ENCODE peak calls at places on chromosomes 13 and 19, in seven cellular contexts. L is activated B cell treated with CpG ODN at 0.5 μM for 24 hours; J is activated CD4-positive, alpha-beta T cell treated with anti-CD3 and anti-CD28 coated beads, Interleukin-2, amount 10 ng/mL, durations not matched to agents 7 days and 5 days; P is AG08395; K is GM23338; V is AG08396; Y is AG04449. Q is an unnamed sample.

GRCh38 chr13:93603043-93603442 is 376.4 kb downstream of the GPC6 start:
- DNase-seq in L (no peak), J (no peak), P (peak; percentile 45), K (peak; percentile 22), V (peak; percentile 22), Y (peak; percentile 67), Q (peak; percentile 84)

GRCh38 chr13:58991826-58992477 is 1171.8 kb downstream of the DIAPH3 start:
- DNase-seq in L (no peak), J (no peak), P (no peak), K (no peak), V (no peak), Y (no peak), Q (no peak)

GRCh38 chr19:54312436-54313362 is at the start of gene LILRA5:
- DNase-seq in L (no peak), J (no peak), P (no peak), K (no peak), V (no peak), Y (no peak), Q (no peak)

GRCh38 chr19:10074153-10074552 is 12.0 kb upstream of the SHFL start:
- DNase-seq in L (no peak), J (peak; percentile 48), P (peak; percentile 23), K (peak; percentile 68), V (no peak), Y (no peak), Q (no peak)

GRCh38 chr13:110392510-110393233 is 85.6 kb downstream of the COL4A2 start:
- DNase-seq in L (no peak), J (no peak), P (no peak), K (no peak), V (no peak), Y (no peak), Q (no peak)

GRCh38 chr19:10274589-10274988 is 3.7 kb downstream of the ICAM1 start:
- DNase-seq in L (no peak), J (no peak), P (no peak), K (no peak), V (no peak), Y (no peak), Q (no peak)

GRCh38 chr19:45876411-45877197 is 9.3 kb downstream of the IRF2BP1 start:
- DNase-seq in L (no peak), J (no peak), P (peak; percentile 31), K (peak; percentile 75), V (no peak), Y (no peak), Q (no peak)

GRCh38 chr13:97753269-97753668 is 200.2 kb upstream of the IPO5 start:
- DNase-seq in L (no peak), J (no peak), P (no peak), K (peak; percentile 8), V (no peak), Y (no peak), Q (no peak)

GRCh38 chr13:35485451-35485850 is 9.0 kb upstream of the MAB21L1 start:
- DNase-seq in L (no peak), J (no peak), P (no peak), K (no peak), V (no peak), Y (no peak), Q (no peak)

GRCh38 chr13:106513025-106513424 is 22.4 kb downstream of the EFNB2 start:
- DNase-seq in L (no peak), J (no peak), P (peak; percentile 7), K (no peak), V (no peak), Y (no peak), Q (no peak)

GRCh38 chr13:99955747-99956472 is 15.7 kb downstream of the ZIC5 start:
- DNase-seq in L (no peak), J (no peak), P (peak; percentile 49), K (peak; percentile 56), V (no peak), Y (no peak), Q (peak; percentile 8)

GRCh38 chr13:105139380-105140285 is 1395.8 kb downstream of the EFNB2 start:
- DNase-seq in L (peak; percentile 26), J (peak; percentile 79), P (peak; percentile 52), K (peak; percentile 11), V (peak; percentile 41), Y (no peak), Q (peak; percentile 12)

GRCh38 chr13:105567951-105568510 is 967.4 kb downstream of the EFNB2 start:
- DNase-seq in L (no peak), J (no peak), P (no peak), K (no peak), V (no peak), Y (no peak), Q (no peak)

GRCh38 chr19:3047307-3048189 is 14.7 kb downstream of the TLE5 start:
- DNase-seq in L (no peak), J (peak; percentile 79), P (peak; percentile 81), K (peak; percentile 92), V (peak; percentile 90), Y (no peak), Q (peak; percentile 54)

GRCh38 chr19:8615813-8616596 is 5.5 kb upstream of the ADAMTS10 start:
- DNase-seq in L (no peak), J (peak; percentile 72), P (peak; percentile 71), K (peak; percentile 79), V (peak; percentile 79), Y (no peak), Q (no peak)

GRCh38 chr13:27446986-27447583 is 3.3 kb downstream of the MTIF3 start:
- DNase-seq in L (no peak), J (peak; percentile 54), P (no peak), K (no peak), V (no peak), Y (no peak), Q (no peak)

GRCh38 chr19:53123400-53123799 is 9.3 kb downstream of the ZNF415 start:
- DNase-seq in L (no peak), J (no peak), P (no peak), K (no peak), V (no peak), Y (no peak), Q (no peak)

GRCh38 chr19:40257096-40257517 is 28.0 kb downstream of the AKT2 start:
- DNase-seq in L (no peak), J (no peak), P (no peak), K (no peak), V (no peak), Y (no peak), Q (no peak)

GRCh38 chr19:49513746-49514118 is 1.3 kb downstream of the FCGRT start:
- DNase-seq in L (no peak), J (no peak), P (no peak), K (no peak), V (no peak), Y (no peak), Q (no peak)

GRCh38 chr19:14475251-14476073 is at the start of gene PTGER1:
- DNase-seq in L (no peak), J (peak; percentile 37), P (peak; percentile 58), K (peak; percentile 78), V (peak; percentile 81), Y (no peak), Q (no peak)

GRCh38 chr19:41887711-41888382 is 4.9 kb downstream of the ARHGEF1 start:
- DNase-seq in L (peak; percentile 44), J (peak; percentile 83), P (no peak), K (peak; percentile 92), V (no peak), Y (no peak), Q (no peak)

GRCh38 chr19:38004505-38005223 is 97.7 kb downstream of the SIPA1L3 start:
- DNase-seq in L (peak; percentile 34), J (no peak), P (peak; percentile 97), K (peak; percentile 94), V (peak; percentile 90), Y (peak; percentile 94), Q (peak; percentile 96)

GRCh38 chr19:10230904-10231623 is at the start of gene S1PR2:
- DNase-seq in L (peak; percentile 64), J (peak; percentile 60), P (peak; percentile 87), K (peak; percentile 91), V (peak; percentile 92), Y (no peak), Q (no peak)

GRCh38 chr19:38735257-38735686 is 9.0 kb downstream of the CAPN12 start:
- DNase-seq in L (peak; percentile 49), J (peak; percentile 27), P (no peak), K (peak; percentile 84), V (no peak), Y (no peak), Q (no peak)

GRCh38 chr13:35979378-35979911 is 151.7 kb downstream of the DCLK1 start:
- DNase-seq in L (no peak), J (no peak), P (peak; percentile 89), K (no peak), V (peak; percentile 84), Y (peak; percentile 59), Q (peak; percentile 98)

GRCh38 chr13:31962661-31963345 is 68.8 kb upstream of the FRY start:
- DNase-seq in L (no peak), J (no peak), P (no peak), K (no peak), V (no peak), Y (no peak), Q (no peak)

GRCh38 chr13:41139296-41139966 is 6.8 kb upstream of the KBTBD6 start:
- DNase-seq in L (no peak), J (no peak), P (no peak), K (no peak), V (no peak), Y (no peak), Q (no peak)

GRCh38 chr13:41812851-41813250 is 148.1 kb downstream of the VWA8 start:
- DNase-seq in L (no peak), J (no peak), P (no peak), K (no peak), V (no peak), Y (no peak), Q (no peak)

GRCh38 chr19:35347171-35347929 is at the start of gene FFAR1:
- DNase-seq in L (peak; percentile 64), J (peak; percentile 51), P (no peak), K (no peak), V (no peak), Y (no peak), Q (no peak)

GRCh38 chr13:89310943-89311342 is 1639.8 kb downstream of the SLITRK5 start:
- DNase-seq in L (no peak), J (no peak), P (no peak), K (no peak), V (no peak), Y (no peak), Q (no peak)

GRCh38 chr19:42421591-42422031 is 5.6 kb downstream of the LIPE start:
- DNase-seq in L (no peak), J (no peak), P (no peak), K (no peak), V (peak; percentile 7), Y (no peak), Q (no peak)

GRCh38 chr13:71851541-71851940 is 15.5 kb downstream of the DACH1 start:
- DNase-seq in L (no peak), J (no peak), P (no peak), K (no peak), V (no peak), Y (no peak), Q (no peak)

GRCh38 chr13:96822900-96823299 is 171.4 kb downstream of the OXGR1 start:
- DNase-seq in L (no peak), J (no peak), P (no peak), K (peak; percentile 70), V (peak; percentile 5), Y (no peak), Q (no peak)

GRCh38 chr19:27635401-27635800 is 1577.5 kb downstream of the UQCRFS1 start:
- DNase-seq in L (no peak), J (no peak), P (no peak), K (no peak), V (no peak), Y (no peak), Q (no peak)

Q was measured in stromal cell of bone marrow.